ENCODE peak calls at places on chromosomes 16 and 17, in eight cellular contexts. A, X, U, Y, T, L, M and G are unnamed samples. For H3K27me3, the result is how much of the 10 kb centered on the place peaks cover.

GRCh38 chr17:67672592-67672991 is 45.1 kb upstream of the NOL11 start:
- DNase-seq in A (no peak), X (no peak), U (no peak), Y (no peak), T (no peak), L (no peak), M (no peak), G (no peak)

GRCh38 chr17:19747829-19748806 is at the start of gene ALDH3A1:
- DNase-seq in A (no peak), X (no peak), U (no peak), Y (peak), T (no peak), L (no peak), M (peak), G (no peak)

GRCh38 chr17:64009571-64010402 is 10.6 kb downstream of the ICAM2 start:
- DNase-seq in A (no peak), X (no peak), U (no peak), Y (no peak), T (no peak), L (no peak), M (no peak), G (no peak)

GRCh38 chr17:56367381-56367780 is 214.1 kb downstream of the ANKFN1 start:
- DNase-seq in A (no peak), X (no peak), U (no peak), Y (no peak), T (no peak), L (no peak), M (no peak), G (no peak)

GRCh38 chr16:31181102-31181830 is 1.3 kb downstream of the FUS start:
- DNase-seq in A (peak), X (peak), U (peak), Y (peak), T (no peak), L (peak), M (peak), G (no peak)

GRCh38 chr16:76535-77272 is 1.3 kb upstream of the MPG start:
- DNase-seq in A (no peak), X (peak), U (peak), Y (peak), T (no peak), L (no peak), M (peak), G (no peak)

GRCh38 chr16:27803775-27804549 is 254.0 kb downstream of the KATNIP start:
- DNase-seq in A (no peak), X (no peak), U (no peak), Y (no peak), T (no peak), L (no peak), M (no peak), G (no peak)

GRCh38 chr16:3317315-3317999 is 12.2 kb downstream of the ZNF75A start:
- DNase-seq in A (no peak), X (no peak), U (peak), Y (no peak), T (no peak), L (no peak), M (no peak), G (no peak)

DNA sequence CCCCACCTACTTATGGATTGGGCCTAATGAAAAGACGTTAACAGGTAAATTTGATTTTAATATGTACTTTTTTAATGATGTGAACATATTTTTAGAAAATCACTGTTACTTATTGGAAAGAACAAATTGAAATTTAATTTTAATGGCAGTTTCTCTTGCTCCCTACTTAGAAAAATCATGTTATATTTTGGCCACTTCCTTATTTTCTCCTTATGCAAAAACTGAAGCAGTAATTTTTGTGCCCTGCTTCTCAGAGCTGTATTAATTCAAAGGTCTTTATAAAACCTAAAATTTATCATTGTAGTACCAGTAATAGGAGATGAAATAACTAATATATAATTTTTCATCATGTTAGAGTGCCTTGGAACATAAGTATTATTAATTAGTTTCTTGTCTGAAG is 2.8 kb downstream of the ZPBP2 start:
- DNase-seq in A (no peak), X (no peak), U (no peak), Y (no peak), T (no peak), L (no peak), M (no peak), G (no peak)
- H3K27me3 ChIP-seq in A (under half), X (under half), U (under half), Y (under half), T (under half), L (half or more), M (under half), G (under half)

DNA sequence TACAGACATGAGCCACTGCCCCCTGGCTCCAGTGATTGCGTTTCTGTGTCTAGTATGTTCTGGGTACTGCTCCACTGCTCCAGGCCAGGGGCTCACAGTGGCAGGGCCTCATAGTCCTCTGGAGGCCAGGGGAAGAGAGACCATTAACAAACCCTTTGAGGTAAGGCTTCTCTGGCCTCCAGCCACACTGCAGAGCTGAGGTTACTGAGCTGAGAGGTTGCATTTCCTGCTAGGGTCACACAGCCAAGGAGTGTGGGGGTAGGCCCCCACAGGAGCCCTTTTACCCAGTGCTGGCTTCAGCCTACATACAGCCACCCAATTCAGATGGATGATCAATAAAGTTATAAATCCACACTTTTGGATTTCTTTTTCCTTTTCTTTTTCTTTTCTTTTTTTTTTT is 50.4 kb upstream of the DLX4 start:
- DNase-seq in A (no peak), X (no peak), U (no peak), Y (no peak), T (no peak), L (no peak), M (no peak), G (no peak)
- H3K27me3 ChIP-seq in A (under half), X (under half), U (under half), Y (half or more), T (under half), L (under half), M (under half), G (under half)

DNA sequence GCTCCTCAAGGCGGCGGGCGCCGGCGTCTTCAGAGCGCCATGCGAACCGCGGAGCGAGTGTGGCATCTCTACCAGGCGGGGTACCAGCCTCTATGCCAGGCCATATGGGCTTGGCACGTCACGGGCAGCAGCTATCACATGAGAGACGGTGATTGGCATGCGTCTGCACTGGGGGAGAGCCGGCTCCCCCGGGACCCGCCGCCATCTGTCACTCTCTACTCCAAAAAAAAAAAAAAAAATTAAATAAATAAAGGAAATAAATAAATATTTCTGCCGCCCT is at the start of gene NEUROD2:
- DNase-seq in A (no peak), X (no peak), U (no peak), Y (no peak), T (no peak), L (no peak), M (no peak), G (no peak)
- H3K27me3 ChIP-seq in A (under half), X (under half), U (half or more), Y (half or more), T (under half), L (half or more), M (under half), G (under half)

GRCh38 chr17:48608921-48609505 is 1.8 kb downstream of the HOXB7 start:
- DNase-seq in A (no peak), X (no peak), U (no peak), Y (no peak), T (no peak), L (no peak), M (no peak), G (no peak)
- H3K27me3 ChIP-seq in A (under half), X (under half), U (half or more), Y (half or more), T (under half), L (half or more), M (under half), G (under half)

DNA sequence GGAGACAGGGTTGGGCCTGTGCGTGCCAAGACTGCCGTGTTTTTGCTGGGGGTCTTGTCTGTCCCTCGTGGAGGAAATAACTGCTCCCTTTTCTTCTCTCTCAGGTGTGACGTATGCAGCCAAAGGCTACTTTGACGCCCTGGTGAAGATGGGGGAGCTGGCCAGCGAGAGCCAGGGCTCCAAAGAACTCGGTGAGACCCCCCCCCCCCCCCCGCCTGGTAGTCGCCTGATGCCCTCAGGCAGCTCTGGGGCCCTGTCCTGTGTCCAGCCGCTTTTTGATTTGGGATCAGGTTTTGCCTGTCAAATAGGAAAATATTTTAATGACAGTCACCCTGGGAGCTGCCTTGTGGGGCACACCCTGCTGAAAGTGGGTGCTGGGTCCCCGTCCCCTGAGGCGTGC is 22.8 kb downstream of the BAIAP2 start:
- DNase-seq in A (no peak), X (no peak), U (no peak), Y (no peak), T (no peak), L (no peak), M (no peak), G (no peak)
- H3K27me3 ChIP-seq in A (under half), X (under half), U (under half), Y (under half), T (under half), L (under half), M (under half), G (under half)

GRCh38 chr17:3960764-3961163 is 3.5 kb downstream of the ATP2A3 start:
- DNase-seq in A (no peak), X (no peak), U (peak), Y (no peak), T (no peak), L (no peak), M (peak), G (no peak)

GRCh38 chr17:3963214-3964201 is 729 bp downstream of the ATP2A3 start:
- DNase-seq in A (peak), X (no peak), U (no peak), Y (peak), T (no peak), L (no peak), M (peak), G (peak)

GRCh38 chr17:3962217-3963069 is 1.8 kb downstream of the ATP2A3 start:
- DNase-seq in A (no peak), X (no peak), U (no peak), Y (no peak), T (no peak), L (no peak), M (no peak), G (no peak)

GRCh38 chr17:3959921-3960601 is 4.2 kb downstream of the ATP2A3 start:
- DNase-seq in A (no peak), X (no peak), U (no peak), Y (no peak), T (no peak), L (no peak), M (no peak), G (no peak)

GRCh38 chr17:3961564-3962047 is 2.6 kb downstream of the ATP2A3 start:
- DNase-seq in A (no peak), X (no peak), U (no peak), Y (no peak), T (no peak), L (no peak), M (no peak), G (no peak)
- H3K27me3 ChIP-seq in A (under half), X (under half), U (under half), Y (under half), T (under half), L (under half), M (under half), G (under half)

GRCh38 chr17:36741019-36741902 is 139.9 kb downstream of the MRM1 start:
- DNase-seq in A (no peak), X (no peak), U (no peak), Y (no peak), T (no peak), L (no peak), M (no peak), G (no peak)

GRCh38 chr17:36742267-36743000 is 141.1 kb downstream of the MRM1 start:
- DNase-seq in A (no peak), X (no peak), U (no peak), Y (no peak), T (no peak), L (peak), M (no peak), G (no peak)

GRCh38 chr17:36743130-36743529 is 141.7 kb downstream of the MRM1 start:
- DNase-seq in A (no peak), X (no peak), U (no peak), Y (no peak), T (no peak), L (no peak), M (no peak), G (no peak)

GRCh38 chr17:36739208-36739607 is 137.8 kb downstream of the MRM1 start:
- DNase-seq in A (no peak), X (no peak), U (no peak), Y (no peak), T (no peak), L (no peak), M (no peak), G (no peak)

GRCh38 chr17:36740157-36740556 is 138.8 kb downstream of the MRM1 start:
- DNase-seq in A (no peak), X (no peak), U (no peak), Y (no peak), T (no peak), L (peak), M (no peak), G (no peak)
- H3K27me3 ChIP-seq in A (under half), X (under half), U (under half), Y (half or more), T (under half), L (under half), M (under half), G (under half)

DNA sequence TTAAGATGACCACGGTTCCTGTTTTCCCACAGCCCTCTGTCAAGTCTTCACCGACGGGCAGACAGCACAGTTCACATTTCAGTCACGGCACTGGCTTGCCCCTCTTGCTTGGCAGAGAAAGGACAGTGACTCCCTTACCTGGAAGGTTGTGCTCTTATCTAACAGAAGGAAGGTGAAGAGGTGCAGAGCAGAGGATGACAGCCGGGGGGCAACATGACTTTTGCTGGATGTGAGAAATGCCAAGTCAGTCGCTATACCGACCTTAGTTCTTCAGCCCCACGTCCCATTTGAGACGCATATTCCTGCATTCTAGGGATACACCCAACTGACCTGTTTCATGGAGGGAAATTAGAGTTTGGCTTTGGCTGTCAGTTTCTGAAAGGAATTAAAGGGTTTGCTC is 492.3 kb downstream of the NPIPA7 start:
- DNase-seq in A (no peak), X (no peak), U (no peak), Y (no peak), T (no peak), L (no peak), M (no peak), G (no peak)
- H3K27me3 ChIP-seq in A (under half), X (under half), U (under half), Y (under half), T (under half), L (under half), M (under half), G (under half)